ENCODE peak calls at places on chromosomes 1 and 21, in nine cellular contexts. P is OCI-LY7, H is colonic mucosa, O is transverse colon, A is HFFc6, Z is suprapubic skin, S is thoracic aorta, J is coronary artery, B is Calu3. K is an unnamed sample.

GRCh38 chr1:151251656-151252470 is 2.7 kb upstream of the PSMD4 start:
- DNase-seq in P (peak), H (peak), O (peak), A (peak), Z (no peak), S (peak), J (no peak), B (peak), K (no peak)

GRCh38 chr1:155177918-155178281 is 4.3 kb downstream of the TRIM46 start:
- DNase-seq in P (no peak), H (peak), O (no peak), A (no peak), Z (peak), S (no peak), J (peak), B (no peak), K (no peak)

GRCh38 chr1:99648107-99648506 is 2.2 kb downstream of the PALMD start:
- DNase-seq in P (no peak), H (no peak), O (no peak), A (no peak), Z (peak), S (no peak), J (no peak), B (peak), K (no peak)

GRCh38 chr1:200379940-200380588 is 29.8 kb downstream of the ZNF281 start:
- DNase-seq in P (no peak), H (no peak), O (no peak), A (no peak), Z (no peak), S (no peak), J (no peak), B (no peak), K (no peak)

GRCh38 chr1:204888294-204888693 is 17.6 kb downstream of the NFASC start:
- DNase-seq in P (no peak), H (no peak), O (no peak), A (no peak), Z (no peak), S (no peak), J (no peak), B (no peak), K (no peak)

GRCh38 chr1:207619833-207620572 is 24.9 kb upstream of the CR1L start:
- DNase-seq in P (peak), H (no peak), O (no peak), A (peak), Z (no peak), S (no peak), J (no peak), B (peak), K (no peak)

GRCh38 chr1:237562247-237562823 is 328.4 kb downstream of the ZP4 start:
- DNase-seq in P (peak), H (no peak), O (no peak), A (peak), Z (no peak), S (no peak), J (no peak), B (peak), K (no peak)

GRCh38 chr1:191490303-191490702 is 668.0 kb upstream of the RGS18 start:
- DNase-seq in P (no peak), H (no peak), O (no peak), A (no peak), Z (no peak), S (no peak), J (no peak), B (no peak), K (no peak)

GRCh38 chr21:43874085-43874785 is 9.2 kb downstream of the AGPAT3 start:
- DNase-seq in P (no peak), H (no peak), O (no peak), A (no peak), Z (no peak), S (no peak), J (no peak), B (no peak), K (no peak)

GRCh38 chr1:98172578-98172977 is 251.7 kb upstream of the DPYD start:
- DNase-seq in P (no peak), H (no peak), O (no peak), A (peak), Z (no peak), S (no peak), J (no peak), B (no peak), K (no peak)

GRCh38 chr1:29547300-29547699 is 311.0 kb downstream of the PTPRU start:
- DNase-seq in P (no peak), H (no peak), O (no peak), A (no peak), Z (peak), S (no peak), J (peak), B (no peak), K (no peak)

GRCh38 chr1:156926175-156926574 is 5.7 kb downstream of the LRRC71 start:
- DNase-seq in P (no peak), H (peak), O (peak), A (peak), Z (no peak), S (no peak), J (no peak), B (peak), K (no peak)

GRCh38 chr21:46551636-46552241 is 53.1 kb downstream of the S100B start:
- DNase-seq in P (peak), H (no peak), O (no peak), A (no peak), Z (no peak), S (no peak), J (peak), B (no peak), K (no peak)

GRCh38 chr1:209614906-209615305 is 31.4 kb downstream of the CAMK1G start:
- DNase-seq in P (no peak), H (no peak), O (no peak), A (no peak), Z (no peak), S (no peak), J (no peak), B (no peak), K (no peak)

GRCh38 chr1:10651793-10652192 is 144.7 kb downstream of the CASZ1 start:
- DNase-seq in P (no peak), H (peak), O (no peak), A (no peak), Z (no peak), S (no peak), J (no peak), B (no peak), K (no peak)

GRCh38 chr1:225774276-225775147 is 3.1 kb upstream of the SRP9 start:
- DNase-seq in P (no peak), H (no peak), O (no peak), A (no peak), Z (no peak), S (no peak), J (no peak), B (no peak), K (no peak)

GRCh38 chr1:15141933-15142647 is 11.5 kb upstream of the TMEM51 start:
- DNase-seq in P (no peak), H (no peak), O (no peak), A (no peak), Z (no peak), S (no peak), J (no peak), B (no peak), K (no peak)

GRCh38 chr1:206573772-206574161 is 38.5 kb downstream of the EIF2D start:
- DNase-seq in P (no peak), H (no peak), O (no peak), A (no peak), Z (no peak), S (no peak), J (no peak), B (no peak), K (no peak)

GRCh38 chr1:168362991-168363390 is 82.3 kb downstream of the TBX19 start:
- DNase-seq in P (no peak), H (no peak), O (no peak), A (no peak), Z (no peak), S (no peak), J (no peak), B (no peak), K (no peak)

GRCh38 chr1:183630748-183631147 is 4.8 kb downstream of the ARPC5 start:
- DNase-seq in P (no peak), H (no peak), O (no peak), A (peak), Z (no peak), S (no peak), J (no peak), B (no peak), K (no peak)

GRCh38 chr1:234544094-234544579 is 65.2 kb upstream of the TARBP1 start:
- DNase-seq in P (no peak), H (peak), O (peak), A (peak), Z (peak), S (peak), J (peak), B (peak), K (no peak)

GRCh38 chr1:234541281-234541975 is 62.4 kb upstream of the TARBP1 start:
- DNase-seq in P (no peak), H (no peak), O (no peak), A (no peak), Z (peak), S (no peak), J (no peak), B (no peak), K (no peak)

GRCh38 chr1:234545512-234546386 is 64.2 kb downstream of the IRF2BP2 start:
- DNase-seq in P (no peak), H (no peak), O (no peak), A (no peak), Z (peak), S (no peak), J (peak), B (no peak), K (no peak)

GRCh38 chr1:234542211-234542850 is 63.4 kb upstream of the TARBP1 start:
- DNase-seq in P (no peak), H (no peak), O (no peak), A (no peak), Z (peak), S (no peak), J (no peak), B (no peak), K (no peak)

DNA sequence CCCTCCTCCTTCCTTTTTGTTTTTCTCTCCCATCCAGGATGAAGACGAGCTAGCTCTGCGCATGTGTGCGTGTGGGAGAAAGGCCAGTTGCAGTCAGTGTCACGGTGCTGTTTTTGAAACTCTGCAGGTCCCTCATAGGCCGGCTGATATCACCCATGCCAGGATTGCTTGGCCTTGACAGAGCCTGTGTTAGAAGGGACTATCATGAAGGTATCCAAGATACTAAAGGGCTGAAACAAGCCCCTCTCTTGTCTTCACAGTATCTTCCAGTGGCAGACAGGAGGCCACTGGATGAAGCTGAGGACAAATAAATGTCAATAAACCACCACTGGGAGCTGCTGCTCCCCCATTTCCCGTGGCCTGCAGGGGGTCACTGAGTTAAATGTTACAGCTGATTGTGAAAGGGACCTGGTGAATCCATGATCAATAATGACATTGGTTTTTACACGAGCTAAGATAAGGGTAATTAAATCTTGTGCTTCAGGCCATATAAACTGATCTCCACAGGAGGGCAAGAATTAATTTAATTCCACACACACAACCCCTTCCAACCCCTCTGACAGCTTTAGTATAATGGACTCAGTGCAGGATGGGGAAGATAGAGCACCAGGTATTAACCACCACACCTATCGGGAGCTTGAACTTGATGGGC is 64.6 kb upstream of the TARBP1 start:
- DNase-seq in P (no peak), H (no peak), O (peak), A (no peak), Z (peak), S (no peak), J (peak), B (no peak), K (no peak)
- TF ChIP-seq CTCF in P (peak), H (no peak), O (no peak), A (peak), Z (no peak), S (no peak), J (no peak), B (no peak), K (no peak)

DNA sequence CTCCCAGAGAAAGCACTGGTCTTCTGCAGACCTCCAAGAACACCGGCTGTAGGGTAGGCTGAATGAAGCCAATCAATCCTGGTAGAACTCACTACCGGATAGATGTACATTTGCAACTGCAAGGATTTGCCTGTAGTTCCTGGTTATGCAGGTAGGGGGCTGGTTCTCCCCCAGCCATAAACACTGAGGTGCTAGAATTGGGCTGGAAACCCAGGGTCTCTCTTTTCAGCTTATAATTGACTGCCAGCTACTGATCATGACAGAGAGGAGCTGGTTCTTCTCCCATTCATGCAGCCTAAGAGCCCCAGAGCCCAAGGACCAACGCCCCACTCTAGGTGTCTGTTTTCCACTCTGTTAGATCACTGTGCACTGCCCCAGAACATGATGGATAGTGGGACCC is 21.5 kb upstream of the MTARC2 start:
- DNase-seq in P (no peak), H (no peak), O (no peak), A (no peak), Z (no peak), S (no peak), J (no peak), B (no peak), K (no peak)
- TF ChIP-seq CTCF in P (peak), H (no peak), O (no peak), A (peak), Z (no peak), S (no peak), J (no peak), B (peak), K (peak)

DNA sequence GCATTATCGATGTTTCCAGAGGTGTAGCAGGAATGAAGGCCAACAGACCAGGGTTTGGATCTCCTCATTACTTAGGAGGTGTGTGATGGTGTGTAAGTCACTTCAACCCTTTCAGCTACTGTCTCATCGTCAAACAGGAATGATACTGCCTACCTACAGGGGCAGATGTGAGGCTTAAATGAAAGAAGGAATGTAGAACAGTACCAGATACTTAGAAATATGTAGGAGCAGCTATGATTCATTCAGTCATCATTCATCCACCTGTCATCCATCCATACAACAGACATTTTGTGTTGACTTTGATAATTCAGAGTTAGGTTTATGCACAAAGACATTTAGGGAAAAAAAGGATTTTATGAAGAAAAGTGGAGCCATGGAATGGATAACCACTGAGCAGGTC is 486.9 kb upstream of the DAB1 start:
- DNase-seq in P (no peak), H (no peak), O (no peak), A (no peak), Z (no peak), S (no peak), J (no peak), B (no peak), K (no peak)
- TF ChIP-seq CTCF in P (no peak), H (no peak), O (no peak), A (no peak), Z (no peak), S (no peak), J (no peak), B (no peak), K (no peak)

GRCh38 chr1:228734881-228735801 is at the start of gene RHOU:
- DNase-seq in P (no peak), H (peak), O (peak), A (no peak), Z (peak), S (no peak), J (peak), B (peak), K (peak)
- TF ChIP-seq CTCF in P (no peak), H (peak), O (peak), A (peak), Z (peak), S (peak), J (peak), B (peak), K (peak)

GRCh38 chr1:11964656-11965055 is 15.6 kb upstream of the MFN2 start:
- DNase-seq in P (no peak), H (no peak), O (no peak), A (no peak), Z (no peak), S (no peak), J (no peak), B (no peak), K (no peak)

GRCh38 chr1:11961230-11961629 is 19.0 kb upstream of the MFN2 start:
- DNase-seq in P (no peak), H (peak), O (no peak), A (no peak), Z (no peak), S (no peak), J (no peak), B (no peak), K (no peak)

GRCh38 chr1:11970441-11971185 is 9.6 kb upstream of the MFN2 start:
- DNase-seq in P (no peak), H (no peak), O (no peak), A (no peak), Z (no peak), S (no peak), J (no peak), B (no peak), K (no peak)

GRCh38 chr1:11963622-11964021 is 16.6 kb upstream of the MFN2 start:
- DNase-seq in P (no peak), H (no peak), O (no peak), A (no peak), Z (no peak), S (no peak), J (no peak), B (no peak), K (no peak)

DNA sequence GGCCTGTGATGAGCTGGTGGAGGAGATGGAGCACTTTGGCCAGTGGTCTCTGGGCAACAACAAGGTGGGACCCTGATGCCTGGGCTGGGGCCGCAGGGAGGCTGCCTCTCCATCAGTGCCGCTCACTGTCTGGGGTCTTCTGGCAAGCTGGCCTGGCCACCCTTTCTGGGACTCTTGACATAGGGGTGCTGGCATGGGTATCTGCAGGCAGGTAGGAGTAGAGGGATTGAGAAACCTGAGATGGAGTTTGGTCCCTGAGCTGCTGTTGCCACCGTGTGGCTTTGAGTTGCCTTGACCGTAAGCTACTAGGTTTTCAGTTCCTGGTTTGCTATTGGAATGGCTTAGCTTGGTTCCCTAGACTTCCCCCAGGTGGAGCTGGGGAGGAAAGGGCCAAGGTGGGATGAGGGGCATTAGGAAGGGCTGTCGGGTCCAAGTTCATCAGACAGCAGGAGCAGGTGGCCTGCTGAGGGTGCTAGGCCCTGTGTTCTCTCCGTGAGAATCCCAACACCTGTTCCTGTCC is 13.2 kb upstream of the MFN2 start:
- DNase-seq in P (peak), H (peak), O (peak), A (no peak), Z (no peak), S (no peak), J (no peak), B (peak), K (no peak)
- TF ChIP-seq CTCF in P (peak), H (peak), O (peak), A (peak), Z (peak), S (no peak), J (no peak), B (peak), K (peak)

DNA sequence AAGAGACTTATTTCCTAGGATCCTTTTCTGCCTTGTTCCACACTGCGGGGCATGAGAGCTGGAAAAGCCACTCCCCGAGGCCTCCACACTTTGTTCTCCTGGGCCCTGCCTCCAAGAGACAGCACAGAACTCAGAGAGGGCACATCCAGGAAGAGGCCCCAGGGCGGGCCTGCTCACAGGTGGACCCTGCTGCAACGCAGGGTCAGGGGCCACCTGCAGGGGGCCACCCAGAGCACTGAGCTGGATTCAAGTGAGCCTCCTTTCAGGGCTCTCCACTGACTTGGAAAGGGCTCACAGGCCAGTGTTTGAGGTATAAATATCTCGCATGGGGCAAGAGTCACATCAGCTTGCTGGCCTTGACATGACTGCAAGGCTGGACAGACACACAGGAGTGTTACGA is 4.8 kb downstream of the RGS16 start:
- DNase-seq in P (peak), H (no peak), O (no peak), A (no peak), Z (no peak), S (no peak), J (no peak), B (peak), K (no peak)
- TF ChIP-seq CTCF in P (peak), H (peak), O (peak), A (peak), Z (no peak), S (peak), J (no peak), B (peak), K (no peak)

DNA sequence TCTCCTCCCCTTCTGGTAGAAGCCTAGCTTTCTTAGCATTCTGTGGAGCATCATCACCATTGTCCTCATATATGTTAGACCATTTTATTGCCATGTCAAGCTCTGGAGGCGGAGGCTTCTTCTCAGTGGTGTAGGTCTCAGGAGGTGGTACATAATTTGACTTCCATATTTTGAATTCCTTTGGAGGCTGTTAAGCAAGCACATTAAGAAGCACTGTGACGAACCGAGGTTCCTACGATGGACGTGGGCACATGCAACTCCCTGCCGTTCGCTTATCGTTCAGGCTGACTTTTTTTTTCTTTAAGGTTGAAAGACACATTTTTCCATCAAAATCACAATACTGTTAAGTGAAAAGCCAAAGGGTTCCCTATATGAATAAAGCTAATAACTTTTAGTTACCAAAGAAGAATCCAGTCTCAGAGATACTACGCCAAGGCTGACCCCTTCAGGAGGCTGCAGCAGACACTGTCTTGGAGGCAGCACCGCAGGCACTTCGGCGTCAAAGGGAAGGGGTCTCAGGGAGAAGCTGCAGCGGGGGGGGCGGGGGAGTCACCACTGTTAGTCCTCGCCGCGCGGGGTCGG is 835 bp downstream of the C1orf52 start:
- DNase-seq in P (peak), H (no peak), O (no peak), A (no peak), Z (no peak), S (no peak), J (peak), B (no peak), K (no peak)
- TF ChIP-seq CTCF in P (peak), H (no peak), O (no peak), A (no peak), Z (no peak), S (no peak), J (no peak), B (no peak), K (peak)

GRCh38 chr21:42785666-42786427 is 93.5 kb downstream of the WDR4 start:
- DNase-seq in P (no peak), H (no peak), O (no peak), A (no peak), Z (no peak), S (no peak), J (no peak), B (no peak), K (no peak)
- TF ChIP-seq CTCF in P (no peak), H (no peak), O (no peak), A (no peak), Z (no peak), S (no peak), J (no peak), B (no peak), K (no peak)

GRCh38 chr1:40786995-40787705 is 3.6 kb downstream of the KCNQ4 start:
- DNase-seq in P (no peak), H (no peak), O (no peak), A (no peak), Z (no peak), S (no peak), J (no peak), B (no peak), K (no peak)
- TF ChIP-seq CTCF in P (no peak), H (no peak), O (no peak), A (no peak), Z (no peak), S (no peak), J (no peak), B (no peak), K (no peak)